ENCODE peak calls at places on chromosome 16, in six cellular contexts. Y is bronchial epithelial cell; Z is T-helper 2 cell; K is fibroblast of the aortic adventitia; L is midbrain; P is activated naive CD8-positive, alpha-beta T cell treated with anti-CD3 and anti-CD28 coated beads for 36 hours. C is an unnamed sample.

GRCh38 chr16:818592-818991 is 18.1 kb upstream of the GNG13 start:
- DNase-seq in Z (no peak), L (no peak), P (no peak), K (no peak), Y (no peak), C (no peak)

GRCh38 chr16:89122322-89122831 is 28.7 kb downstream of the ACSF3 start:
- DNase-seq in P (peak), K (no peak), Y (peak), Z (no peak), L (no peak), C (peak)

GRCh38 chr16:626787-627457 is 3.9 kb upstream of the WFIKKN1 start:
- DNase-seq in L (no peak), K (peak), P (no peak), Y (peak), Z (no peak), C (no peak)

GRCh38 chr16:69567031-69567680 is 1.4 kb downstream of the NFAT5 start:
- DNase-seq in Y (peak), K (peak), P (peak), L (peak), Z (no peak), C (peak)

GRCh38 chr16:61042736-61043135 is 993.5 kb downstream of the CDH8 start:
- DNase-seq in Y (no peak), K (no peak), P (no peak), Z (no peak), L (no peak), C (no peak)

GRCh38 chr16:74709477-74709877 is 8.8 kb upstream of the MLKL start:
- DNase-seq in Z (peak), K (peak), P (peak), Y (peak), L (peak), C (peak)

GRCh38 chr16:68665501-68665900 is 20.4 kb downstream of the CDH3 start:
- DNase-seq in Y (peak), K (no peak), P (no peak), Z (no peak), L (no peak), C (no peak)

GRCh38 chr16:87812200-87812656 is 46.4 kb upstream of the KLHDC4 start:
- DNase-seq in Z (no peak), K (no peak), Y (no peak), L (no peak), P (no peak), C (no peak)

GRCh38 chr16:2798723-2799204 is 494 bp downstream of the PRSS41 start:
- DNase-seq in K (no peak), P (no peak), Z (no peak), L (no peak), Y (no peak), C (no peak)

GRCh38 chr16:55505333-55506015 is 3.4 kb upstream of the LPCAT2 start:
- DNase-seq in K (no peak), Y (no peak), L (no peak), P (no peak), Z (no peak), C (no peak)

GRCh38 chr16:12558641-12559040 is 245.0 kb downstream of the CPPED1 start:
- DNase-seq in K (no peak), L (peak), Z (no peak), P (no peak), Y (no peak), C (no peak)

GRCh38 chr16:53052519-53053501 is at the start of gene CHD9NB:
- DNase-seq in P (no peak), L (no peak), K (peak), Z (no peak), Y (peak), C (no peak)

GRCh38 chr16:88940196-88941050 is 36.6 kb downstream of the CBFA2T3 start:
- DNase-seq in Y (no peak), K (no peak), P (no peak), L (no peak), Z (no peak), C (no peak)

GRCh38 chr16:72561-73537 is at the start of gene RHBDF1:
- DNase-seq in P (peak), L (no peak), Z (no peak), K (peak), Y (no peak), C (peak)

GRCh38 chr16:69073181-69073669 is 32.2 kb upstream of the HAS3 start:
- DNase-seq in Y (peak), Z (no peak), P (no peak), K (peak), L (no peak), C (no peak)

GRCh38 chr16:67372664-67373063 is 20.6 kb downstream of the TPPP3 start:
- DNase-seq in Z (no peak), P (no peak), L (peak), Y (peak), K (peak), C (no peak)

GRCh38 chr16:28843766-28844165 is 2.4 kb downstream of the TUFM start:
- DNase-seq in K (no peak), P (no peak), Y (no peak), Z (no peak), L (no peak), C (no peak)

GRCh38 chr16:67399218-67399733 is 6.0 kb upstream of the TPPP3 start:
- DNase-seq in L (peak), Y (no peak), K (no peak), Z (peak), P (peak), C (peak)